ENCODE peak calls at places on chromosome 16, in six cellular contexts. U, K, N, L, G and F are unnamed samples.
A peak's percentile ranks its signal among the peaks of the same experiment; 100 is the strongest.

GRCh38 chr16:57999366-57999970 is 1.0 kb downstream of the ZNF319 start:
- DNase-seq in U (peak; percentile 43), K (peak; percentile 38), N (no peak), L (no peak), G (peak; percentile 43), F (no peak)

GRCh38 chr16:14005335-14005734 is 65.8 kb upstream of the MRTFB start:
- DNase-seq in U (no peak), K (no peak), N (no peak), L (no peak), G (no peak), F (no peak)

GRCh38 chr16:88050952-88051660 is 99.9 kb downstream of the BANP start:
- DNase-seq in U (no peak), K (no peak), N (peak; percentile 67), L (no peak), G (no peak), F (no peak)

GRCh38 chr16:82119405-82119804 is 50.6 kb downstream of the MPHOSPH6 start:
- DNase-seq in U (no peak), K (no peak), N (no peak), L (no peak), G (no peak), F (no peak)

GRCh38 chr16:52557236-52557635 is 10.3 kb upstream of the TOX3 start:
- DNase-seq in U (no peak), K (no peak), N (no peak), L (no peak), G (no peak), F (no peak)

GRCh38 chr16:89598199-89598598 is 15.2 kb upstream of the DPEP1 start:
- DNase-seq in U (peak; percentile 29), K (peak; percentile 10), N (no peak), L (no peak), G (no peak), F (peak; percentile 41)

GRCh38 chr16:57873218-57873617 is 70.9 kb upstream of the KIFC3 start:
- DNase-seq in U (no peak), K (no peak), N (no peak), L (no peak), G (no peak), F (no peak)

GRCh38 chr16:81693467-81694303 is 85.4 kb upstream of the PLCG2 start:
- DNase-seq in U (no peak), K (no peak), N (peak; percentile 68), L (no peak), G (no peak), F (no peak)

GRCh38 chr16:55642611-55643010 is 13.2 kb upstream of the SLC6A2 start:
- DNase-seq in U (no peak), K (no peak), N (no peak), L (no peak), G (no peak), F (no peak)

GRCh38 chr16:5966004-5966403 is 868.4 kb upstream of the EEF2KMT start:
- DNase-seq in U (no peak), K (no peak), N (no peak), L (no peak), G (no peak), F (no peak)

GRCh38 chr16:3328104-3328503 is 22.8 kb downstream of the ZNF75A start:
- DNase-seq in U (no peak), K (no peak), N (no peak), L (no peak), G (no peak), F (no peak)

GRCh38 chr16:49472598-49472997 is 99.0 kb downstream of the C16orf78 start:
- DNase-seq in U (no peak), K (no peak), N (no peak), L (no peak), G (no peak), F (no peak)

GRCh38 chr16:24255446-24256352 is at the start of gene CACNG3:
- DNase-seq in U (peak; percentile 75), K (peak; percentile 77), N (peak; percentile 76), L (no peak), G (no peak), F (peak; percentile 49)

GRCh38 chr16:79912592-79913310 is 312.2 kb upstream of the MAF start:
- DNase-seq in U (no peak), K (no peak), N (no peak), L (no peak), G (peak; percentile 8), F (peak; percentile 42)

GRCh38 chr16:55503726-55504553 is 4.9 kb upstream of the LPCAT2 start:
- DNase-seq in U (no peak), K (no peak), N (no peak), L (no peak), G (no peak), F (no peak)

GRCh38 chr16:48720266-48720665 is 110.3 kb upstream of the N4BP1 start:
- DNase-seq in U (no peak), K (no peak), N (no peak), L (no peak), G (peak; percentile 14), F (peak; percentile 9)

GRCh38 chr16:73268311-73268997 is 220.5 kb upstream of the ZFHX3 start:
- DNase-seq in U (no peak), K (no peak), N (no peak), L (no peak), G (no peak), F (no peak)

GRCh38 chr16:68356249-68356918 is 45.6 kb downstream of the PRMT7 start:
- DNase-seq in U (peak; percentile 79), K (no peak), N (no peak), L (no peak), G (no peak), F (no peak)

GRCh38 chr16:31874354-31875111 is 926 bp downstream of the ZNF267 start:
- DNase-seq in U (peak; percentile 49), K (peak; percentile 67), N (no peak), L (no peak), G (peak; percentile 68), F (peak; percentile 69)

GRCh38 chr16:66408181-66409048 is 18.7 kb upstream of the BEAN1 start:
- DNase-seq in U (peak; percentile 43), K (no peak), N (no peak), L (no peak), G (peak; percentile 91), F (peak; percentile 85)

GRCh38 chr16:12187939-12188673 is 211.6 kb downstream of the SNX29 start:
- DNase-seq in U (no peak), K (no peak), N (no peak), L (no peak), G (peak; percentile 38), F (no peak)

GRCh38 chr16:57535680-57536305 is 578 bp downstream of the CCDC102A start:
- DNase-seq in U (peak; percentile 95), K (peak; percentile 97), N (peak; percentile 98), L (peak; percentile 73), G (peak; percentile 80), F (peak; percentile 85)

GRCh38 chr16:3879258-3879886 is 1.1 kb downstream of the CREBBP start:
- DNase-seq in U (peak; percentile 37), K (no peak), N (peak; percentile 87), L (no peak), G (peak; percentile 13), F (no peak)